ENCODE peak calls at places on chromosomes 16 and 17, in eight cellular contexts. A, K, T, Y, B, Q, V and I are unnamed samples.

GRCh38 chr16:46972971-46973456 is 460 bp downstream of the DNAJA2 start:
- DNase-seq in B (peak), K (no peak), A (peak), T (no peak), V (peak), Q (peak), Y (no peak), I (peak)

GRCh38 chr17:7294614-7295153 is at the start of gene YBX2:
- DNase-seq in V (peak), Y (peak), K (no peak), T (no peak), B (peak), A (no peak), Q (no peak), I (peak)

GRCh38 chr16:582614-583331 is 7.1 kb upstream of the RAB40C start:
- DNase-seq in Y (peak), A (no peak), Q (no peak), B (no peak), V (no peak), T (no peak), K (no peak), I (no peak)

GRCh38 chr16:86611517-86611840 is 33.1 kb downstream of the FOXL1 start:
- DNase-seq in Y (no peak), Q (no peak), V (no peak), T (peak), B (peak), A (peak), K (no peak), I (no peak)

GRCh38 chr17:17783121-17783824 is 53.5 kb downstream of the SREBF1 start:
- DNase-seq in T (no peak), Q (no peak), K (no peak), Y (peak), B (peak), V (peak), A (no peak), I (no peak)

GRCh38 chr16:89268987-89269735 is 51.7 kb downstream of the ZNF778 start:
- DNase-seq in V (no peak), A (peak), Y (no peak), K (no peak), B (peak), Q (no peak), T (peak), I (peak)

GRCh38 chr17:73585583-73585982 is 58.7 kb downstream of the SDK2 start:
- DNase-seq in Q (no peak), K (no peak), V (no peak), A (no peak), T (no peak), B (no peak), Y (no peak), I (no peak)

GRCh38 chr17:64028874-64029464 is 8.5 kb upstream of the ICAM2 start:
- DNase-seq in V (peak), Q (peak), Y (peak), K (peak), T (peak), A (peak), B (peak), I (peak)

GRCh38 chr17:17866425-17866824 is 29.6 kb upstream of the SREBF1 start:
- DNase-seq in B (no peak), Q (no peak), A (no peak), T (no peak), K (no peak), V (no peak), Y (no peak), I (no peak)

GRCh38 chr17:8965394-8966168 is at the start of gene PIK3R5:
- DNase-seq in B (no peak), V (peak), T (no peak), Q (no peak), K (no peak), Y (no peak), A (peak), I (peak)

GRCh38 chr16:55274391-55274790 is 49.6 kb upstream of the IRX6 start:
- DNase-seq in A (no peak), V (no peak), B (no peak), K (no peak), Q (no peak), Y (no peak), T (no peak), I (no peak)

GRCh38 chr17:18997650-18998196 is 6.8 kb downstream of the FAM83G start:
- DNase-seq in B (no peak), T (no peak), Q (no peak), V (no peak), K (no peak), Y (no peak), A (no peak), I (peak)

GRCh38 chr16:10738231-10739077 is 5.2 kb upstream of the NUBP1 start:
- DNase-seq in K (no peak), A (peak), Q (peak), V (peak), B (peak), Y (peak), T (peak), I (no peak)

GRCh38 chr16:67199011-67199807 is at the start of gene ELMO3:
- DNase-seq in Q (no peak), Y (no peak), T (no peak), V (peak), B (peak), K (no peak), A (no peak), I (peak)

GRCh38 chr16:14369734-14370598 is 260.1 kb downstream of the PARN start:
- DNase-seq in T (no peak), Q (no peak), Y (no peak), B (peak), K (no peak), A (peak), V (peak), I (peak)

GRCh38 chr17:30555942-30556341 is 78.7 kb downstream of the GOSR1 start:
- DNase-seq in Q (no peak), K (no peak), B (no peak), Y (no peak), A (no peak), V (no peak), T (no peak), I (no peak)

GRCh38 chr17:3308603-3309002 is 10.4 kb upstream of the OR3A1 start:
- DNase-seq in A (no peak), B (no peak), K (no peak), Q (no peak), Y (no peak), V (no peak), T (no peak), I (no peak)

GRCh38 chr17:29180051-29180787 is at the start of gene MYO18A:
- DNase-seq in V (peak), Q (peak), Y (peak), B (peak), T (peak), A (peak), K (no peak), I (peak)

GRCh38 chr16:75402821-75403475 is 30.4 kb downstream of the CFDP1 start:
- DNase-seq in K (no peak), Q (peak), A (no peak), Y (peak), B (peak), V (peak), T (peak), I (no peak)

GRCh38 chr16:11417487-11417886 is 72.2 kb downstream of the RMI2 start:
- DNase-seq in K (no peak), V (no peak), B (no peak), A (no peak), Y (peak), T (no peak), Q (no peak), I (peak)

GRCh38 chr17:42378597-42379594 is 9.3 kb downstream of the STAT3 start:
- DNase-seq in K (no peak), Y (no peak), V (peak), B (peak), A (no peak), T (no peak), Q (no peak), I (no peak)

GRCh38 chr17:78929908-78930775 is 5.0 kb upstream of the TIMP2 start:
- DNase-seq in B (no peak), Q (no peak), Y (no peak), K (no peak), T (no peak), V (no peak), A (no peak), I (peak)

GRCh38 chr17:64315032-64315490 is 52.0 kb upstream of the TEX2 start:
- DNase-seq in K (no peak), T (no peak), V (no peak), Y (peak), B (peak), A (peak), Q (no peak), I (no peak)